ENCODE peak calls at places on chromosomes 13 and 19, in nine cellular contexts. One of them, this sample, is unnamed. For H3K4me1, the result is how much of the 10 kb centered on the place peaks cover.

GRCh38 chr13:33433316-33433715 is 147.8 kb upstream of the STARD13 start:
- DNase-seq in cardiac muscle cell: no peak
- DNase-seq in body of pancreas: no peak
- DNase-seq in suprapubic skin: no peak
- DNase-seq in H9: no peak
- DNase-seq in ovary: no peak
- DNase-seq in CD8-positive, alpha-beta T cell: no peak
- DNase-seq in psoas muscle: no peak
- DNase-seq in endodermal cell: no peak
- DNase-seq in this sample: no peak

GRCh38 chr13:28630864-28631263 is 28.1 kb upstream of the POMP start:
- DNase-seq in cardiac muscle cell: no peak
- DNase-seq in body of pancreas: no peak
- DNase-seq in suprapubic skin: no peak
- DNase-seq in H9: no peak
- DNase-seq in ovary: no peak
- DNase-seq in CD8-positive, alpha-beta T cell: no peak
- DNase-seq in psoas muscle: no peak
- DNase-seq in endodermal cell: no peak
- DNase-seq in this sample: no peak

GRCh38 chr13:76882431-76882830 is 3.8 kb downstream of the KCTD12 start:
- DNase-seq in cardiac muscle cell: no peak
- DNase-seq in body of pancreas: no peak
- DNase-seq in suprapubic skin: peak
- DNase-seq in H9: no peak
- DNase-seq in ovary: no peak
- DNase-seq in CD8-positive, alpha-beta T cell: no peak
- DNase-seq in psoas muscle: no peak
- DNase-seq in endodermal cell: no peak
- DNase-seq in this sample: no peak

GRCh38 chr13:21677075-21677628 is 6.3 kb downstream of the FGF9 start:
- DNase-seq in cardiac muscle cell: no peak
- DNase-seq in body of pancreas: no peak
- DNase-seq in suprapubic skin: no peak
- DNase-seq in H9: no peak
- DNase-seq in ovary: no peak
- DNase-seq in CD8-positive, alpha-beta T cell: no peak
- DNase-seq in psoas muscle: no peak
- DNase-seq in endodermal cell: no peak
- DNase-seq in this sample: no peak

GRCh38 chr19:47309038-47309437 is 623 bp upstream of the C5AR1 start:
- DNase-seq in cardiac muscle cell: no peak
- DNase-seq in body of pancreas: no peak
- DNase-seq in suprapubic skin: no peak
- DNase-seq in H9: no peak
- DNase-seq in ovary: no peak
- DNase-seq in CD8-positive, alpha-beta T cell: no peak
- DNase-seq in psoas muscle: no peak
- DNase-seq in endodermal cell: no peak
- DNase-seq in this sample: no peak

GRCh38 chr19:5342573-5343201 is 2.1 kb upstream of the PTPRS start:
- DNase-seq in cardiac muscle cell: no peak
- DNase-seq in body of pancreas: no peak
- DNase-seq in suprapubic skin: no peak
- DNase-seq in H9: no peak
- DNase-seq in ovary: no peak
- DNase-seq in CD8-positive, alpha-beta T cell: no peak
- DNase-seq in psoas muscle: peak
- DNase-seq in endodermal cell: no peak
- DNase-seq in this sample: no peak

GRCh38 chr13:98571955-98572662 is 4.8 kb downstream of the STK24 start:
- DNase-seq in cardiac muscle cell: no peak
- DNase-seq in body of pancreas: no peak
- DNase-seq in suprapubic skin: no peak
- DNase-seq in H9: no peak
- DNase-seq in ovary: no peak
- DNase-seq in CD8-positive, alpha-beta T cell: peak
- DNase-seq in psoas muscle: peak
- DNase-seq in endodermal cell: no peak
- DNase-seq in this sample: no peak

GRCh38 chr19:10408511-10409291 is 5.4 kb upstream of the CDC37 start:
- DNase-seq in cardiac muscle cell: no peak
- DNase-seq in body of pancreas: no peak
- DNase-seq in suprapubic skin: no peak
- DNase-seq in H9: no peak
- DNase-seq in ovary: no peak
- DNase-seq in CD8-positive, alpha-beta T cell: no peak
- DNase-seq in psoas muscle: peak
- DNase-seq in endodermal cell: no peak
- DNase-seq in this sample: no peak

GRCh38 chr19:45554481-45554880 is 30.1 kb downstream of the OPA3 start:
- DNase-seq in cardiac muscle cell: no peak
- DNase-seq in body of pancreas: no peak
- DNase-seq in suprapubic skin: no peak
- DNase-seq in H9: no peak
- DNase-seq in ovary: no peak
- DNase-seq in CD8-positive, alpha-beta T cell: no peak
- DNase-seq in psoas muscle: no peak
- DNase-seq in endodermal cell: no peak
- DNase-seq in this sample: no peak

GRCh38 chr19:47447470-47448359 is 24.0 kb downstream of the SLC8A2 start:
- DNase-seq in cardiac muscle cell: peak
- DNase-seq in body of pancreas: peak
- DNase-seq in suprapubic skin: no peak
- DNase-seq in H9: peak
- DNase-seq in ovary: no peak
- DNase-seq in CD8-positive, alpha-beta T cell: peak
- DNase-seq in psoas muscle: peak
- DNase-seq in endodermal cell: peak
- DNase-seq in this sample: no peak

GRCh38 chr13:20526664-20527063 is 1.0 kb upstream of the CRYL1 start:
- DNase-seq in cardiac muscle cell: no peak
- DNase-seq in body of pancreas: no peak
- DNase-seq in suprapubic skin: no peak
- DNase-seq in H9: no peak
- DNase-seq in ovary: no peak
- DNase-seq in CD8-positive, alpha-beta T cell: no peak
- DNase-seq in psoas muscle: no peak
- DNase-seq in endodermal cell: no peak
- DNase-seq in this sample: no peak

GRCh38 chr19:32642771-32643170 is 32.2 kb downstream of the ANKRD27 start:
- DNase-seq in cardiac muscle cell: no peak
- DNase-seq in body of pancreas: no peak
- DNase-seq in suprapubic skin: no peak
- DNase-seq in H9: no peak
- DNase-seq in ovary: no peak
- DNase-seq in CD8-positive, alpha-beta T cell: peak
- DNase-seq in psoas muscle: no peak
- DNase-seq in endodermal cell: no peak
- DNase-seq in this sample: no peak

GRCh38 chr13:77391475-77391874 is 64.6 kb upstream of the MYCBP2 start:
- DNase-seq in cardiac muscle cell: no peak
- DNase-seq in body of pancreas: no peak
- DNase-seq in suprapubic skin: no peak
- DNase-seq in H9: no peak
- DNase-seq in ovary: no peak
- DNase-seq in CD8-positive, alpha-beta T cell: no peak
- DNase-seq in psoas muscle: no peak
- DNase-seq in endodermal cell: no peak
- DNase-seq in this sample: no peak

GRCh38 chr13:99465454-99465853 is 35.8 kb upstream of the TM9SF2 start:
- DNase-seq in cardiac muscle cell: no peak
- DNase-seq in body of pancreas: no peak
- DNase-seq in suprapubic skin: no peak
- DNase-seq in H9: no peak
- DNase-seq in ovary: no peak
- DNase-seq in CD8-positive, alpha-beta T cell: no peak
- DNase-seq in psoas muscle: no peak
- DNase-seq in endodermal cell: no peak
- DNase-seq in this sample: no peak

GRCh38 chr13:106259928-106260327 is 275.5 kb downstream of the EFNB2 start:
- DNase-seq in cardiac muscle cell: no peak
- DNase-seq in body of pancreas: no peak
- DNase-seq in suprapubic skin: no peak
- DNase-seq in H9: no peak
- DNase-seq in ovary: no peak
- DNase-seq in CD8-positive, alpha-beta T cell: no peak
- DNase-seq in psoas muscle: no peak
- DNase-seq in endodermal cell: no peak
- DNase-seq in this sample: no peak

GRCh38 chr19:372306-372890 is 27.8 kb upstream of the MIER2 start:
- DNase-seq in cardiac muscle cell: no peak
- DNase-seq in body of pancreas: peak
- DNase-seq in suprapubic skin: no peak
- DNase-seq in H9: no peak
- DNase-seq in ovary: peak
- DNase-seq in CD8-positive, alpha-beta T cell: no peak
- DNase-seq in psoas muscle: peak
- DNase-seq in endodermal cell: peak
- DNase-seq in this sample: no peak

GRCh38 chr19:5951338-5951861 is 26.5 kb downstream of the RANBP3 start:
- DNase-seq in cardiac muscle cell: no peak
- DNase-seq in body of pancreas: no peak
- DNase-seq in suprapubic skin: no peak
- DNase-seq in H9: peak
- DNase-seq in ovary: no peak
- DNase-seq in CD8-positive, alpha-beta T cell: no peak
- DNase-seq in psoas muscle: no peak
- DNase-seq in endodermal cell: peak
- DNase-seq in this sample: no peak

GRCh38 chr19:49593233-49594113 is 2.5 kb downstream of the PRR12 start:
- DNase-seq in cardiac muscle cell: peak
- DNase-seq in body of pancreas: peak
- DNase-seq in suprapubic skin: peak
- DNase-seq in H9: peak
- DNase-seq in ovary: peak
- DNase-seq in CD8-positive, alpha-beta T cell: peak
- DNase-seq in psoas muscle: peak
- DNase-seq in endodermal cell: peak
- DNase-seq in this sample: peak

GRCh38 chr19:52391135-52391534 is 6.5 kb upstream of the ZNF528 start:
- DNase-seq in cardiac muscle cell: no peak
- DNase-seq in body of pancreas: no peak
- DNase-seq in suprapubic skin: no peak
- DNase-seq in H9: peak
- DNase-seq in ovary: no peak
- DNase-seq in CD8-positive, alpha-beta T cell: no peak
- DNase-seq in psoas muscle: no peak
- DNase-seq in endodermal cell: peak
- DNase-seq in this sample: no peak
- TF ChIP-seq CTCF in cardiac muscle cell: no peak
- TF ChIP-seq CTCF in body of pancreas: no peak
- TF ChIP-seq CTCF in suprapubic skin: no peak
- TF ChIP-seq CTCF in H9: peak
- TF ChIP-seq CTCF in ovary: no peak
- TF ChIP-seq CTCF in CD8-positive, alpha-beta T cell: no peak
- TF ChIP-seq CTCF in psoas muscle: no peak
- TF ChIP-seq CTCF in endodermal cell: peak
- TF ChIP-seq CTCF in this sample: no peak

GRCh38 chr19:2047449-2048103 is 3.5 kb downstream of the MKNK2 start:
- DNase-seq in cardiac muscle cell: no peak
- DNase-seq in body of pancreas: peak
- DNase-seq in suprapubic skin: peak
- DNase-seq in H9: peak
- DNase-seq in ovary: peak
- DNase-seq in CD8-positive, alpha-beta T cell: peak
- DNase-seq in psoas muscle: peak
- DNase-seq in endodermal cell: no peak
- DNase-seq in this sample: no peak
- H3K4me1 ChIP-seq in cardiac muscle cell: under half
- H3K4me1 ChIP-seq in body of pancreas: half or more
- H3K4me1 ChIP-seq in suprapubic skin: half or more
- H3K4me1 ChIP-seq in H9: under half
- H3K4me1 ChIP-seq in ovary: under half
- H3K4me1 ChIP-seq in CD8-positive, alpha-beta T cell: half or more
- H3K4me1 ChIP-seq in psoas muscle: half or more
- H3K4me1 ChIP-seq in endodermal cell: under half
- H3K4me1 ChIP-seq in this sample: under half

GRCh38 chr13:31172001-31172400 is 10.3 kb upstream of the HSPH1 start:
- DNase-seq in cardiac muscle cell: no peak
- DNase-seq in body of pancreas: no peak
- DNase-seq in suprapubic skin: no peak
- DNase-seq in H9: no peak
- DNase-seq in ovary: no peak
- DNase-seq in CD8-positive, alpha-beta T cell: no peak
- DNase-seq in psoas muscle: no peak
- DNase-seq in endodermal cell: no peak
- DNase-seq in this sample: no peak

GRCh38 chr13:31175847-31176536 is 14.3 kb upstream of the HSPH1 start:
- DNase-seq in cardiac muscle cell: no peak
- DNase-seq in body of pancreas: no peak
- DNase-seq in suprapubic skin: no peak
- DNase-seq in H9: no peak
- DNase-seq in ovary: no peak
- DNase-seq in CD8-positive, alpha-beta T cell: no peak
- DNase-seq in psoas muscle: no peak
- DNase-seq in endodermal cell: no peak
- DNase-seq in this sample: no peak

GRCh38 chr13:31179241-31179640 is 17.5 kb upstream of the HSPH1 start:
- DNase-seq in cardiac muscle cell: no peak
- DNase-seq in body of pancreas: no peak
- DNase-seq in suprapubic skin: no peak
- DNase-seq in H9: no peak
- DNase-seq in ovary: no peak
- DNase-seq in CD8-positive, alpha-beta T cell: no peak
- DNase-seq in psoas muscle: no peak
- DNase-seq in endodermal cell: no peak
- DNase-seq in this sample: no peak

GRCh38 chr13:31172535-31172934 is 10.8 kb upstream of the HSPH1 start:
- DNase-seq in cardiac muscle cell: no peak
- DNase-seq in body of pancreas: no peak
- DNase-seq in suprapubic skin: no peak
- DNase-seq in H9: no peak
- DNase-seq in ovary: no peak
- DNase-seq in CD8-positive, alpha-beta T cell: no peak
- DNase-seq in psoas muscle: no peak
- DNase-seq in endodermal cell: no peak
- DNase-seq in this sample: no peak

DNA sequence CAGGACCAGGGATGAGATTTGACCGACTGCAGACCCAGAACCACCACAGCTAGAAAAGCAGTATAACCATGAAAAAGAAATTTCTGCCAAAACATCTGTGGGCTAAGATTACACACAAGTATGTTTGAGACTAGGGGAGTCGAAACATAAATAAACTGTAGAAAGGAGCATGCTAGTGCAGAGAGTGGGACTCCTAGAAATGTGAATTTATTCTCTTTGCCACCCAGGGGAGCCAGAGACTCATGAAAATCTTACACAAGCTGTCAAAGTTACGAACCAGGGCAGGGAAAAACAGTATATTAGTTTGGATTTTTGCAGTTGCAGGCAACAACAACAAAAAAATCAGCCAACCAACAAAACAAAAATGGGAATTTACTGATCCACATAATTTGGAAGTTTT is 12.3 kb upstream of the HSPH1 start:
- DNase-seq in cardiac muscle cell: no peak
- DNase-seq in body of pancreas: no peak
- DNase-seq in suprapubic skin: no peak
- DNase-seq in H9: no peak
- DNase-seq in ovary: no peak
- DNase-seq in CD8-positive, alpha-beta T cell: no peak
- DNase-seq in psoas muscle: no peak
- DNase-seq in endodermal cell: no peak
- DNase-seq in this sample: no peak
- TF ChIP-seq CTCF in cardiac muscle cell: peak
- TF ChIP-seq CTCF in body of pancreas: no peak
- TF ChIP-seq CTCF in suprapubic skin: no peak
- TF ChIP-seq CTCF in H9: no peak
- TF ChIP-seq CTCF in ovary: no peak
- TF ChIP-seq CTCF in CD8-positive, alpha-beta T cell: no peak
- TF ChIP-seq CTCF in psoas muscle: no peak
- TF ChIP-seq CTCF in endodermal cell: peak
- TF ChIP-seq CTCF in this sample: no peak

GRCh38 chr13:50519866-50520265 is 323.6 kb downstream of the DLEU7 start:
- DNase-seq in cardiac muscle cell: no peak
- DNase-seq in body of pancreas: no peak
- DNase-seq in suprapubic skin: no peak
- DNase-seq in H9: no peak
- DNase-seq in ovary: no peak
- DNase-seq in CD8-positive, alpha-beta T cell: no peak
- DNase-seq in psoas muscle: no peak
- DNase-seq in endodermal cell: no peak
- DNase-seq in this sample: no peak
- H3K4me1 ChIP-seq in cardiac muscle cell: under half
- H3K4me1 ChIP-seq in body of pancreas: under half
- H3K4me1 ChIP-seq in suprapubic skin: under half
- H3K4me1 ChIP-seq in H9: under half
- H3K4me1 ChIP-seq in ovary: under half
- H3K4me1 ChIP-seq in CD8-positive, alpha-beta T cell: under half
- H3K4me1 ChIP-seq in psoas muscle: under half
- H3K4me1 ChIP-seq in endodermal cell: under half
- H3K4me1 ChIP-seq in this sample: under half